ENCODE peak calls at places on chromosomes 12 and 14, in ten cellular contexts. W is PC-3; M is MCF 10A; L is AG04450; Q is neural crest cell; H is CD4-positive, alpha-beta T cell; S is lung; F is left ventricle myocardium inferior; B is H1; A is endothelial cell. O is an unnamed sample.

GRCh38 chr12:79549531-79550271 is 141.1 kb downstream of the PAWR start:
- DNase-seq in W (no peak), A (no peak), Q (no peak), M (no peak), F (no peak), B (no peak), H (no peak), S (no peak), L (no peak), O (no peak)

GRCh38 chr14:106578479-106578878 is 1052.1 kb downstream of the TMEM121 start:
- DNase-seq in H (no peak), B (no peak), W (no peak), Q (no peak), M (no peak), A (no peak), S (no peak), L (no peak), F (no peak), O (no peak)

GRCh38 chr12:21962821-21963220 is 21.6 kb upstream of the ABCC9 start:
- DNase-seq in L (no peak), S (no peak), A (no peak), W (no peak), F (no peak), Q (no peak), M (no peak), B (no peak), H (no peak), O (no peak)

GRCh38 chr12:93682846-93683261 is 5.7 kb downstream of the CRADD start:
- DNase-seq in L (no peak), B (no peak), S (no peak), Q (no peak), W (no peak), M (no peak), A (no peak), F (peak), H (no peak), O (no peak)

GRCh38 chr12:79344855-79345840 is 345.6 kb downstream of the PAWR start:
- DNase-seq in H (no peak), M (peak), S (no peak), A (peak), F (no peak), Q (peak), L (no peak), W (peak), B (peak), O (no peak)

GRCh38 chr12:32756476-32757158 is 920 bp upstream of the YARS2 start:
- DNase-seq in M (no peak), S (no peak), B (no peak), L (no peak), H (no peak), A (peak), W (peak), F (no peak), Q (peak), O (no peak)

GRCh38 chr14:61051046-61051445 is 70.0 kb downstream of the SLC38A6 start:
- DNase-seq in A (no peak), L (no peak), S (no peak), B (no peak), H (no peak), F (peak), M (no peak), Q (no peak), W (no peak), O (no peak)

GRCh38 chr14:36582011-36582873 is at the start of gene NKX2-8:
- DNase-seq in S (no peak), W (no peak), Q (no peak), H (no peak), B (no peak), A (peak), M (peak), F (no peak), L (no peak), O (no peak)

GRCh38 chr12:130667421-130667960 is 48.6 kb downstream of the RIMBP2 start:
- DNase-seq in M (no peak), L (no peak), W (no peak), F (no peak), B (no peak), H (no peak), S (no peak), Q (no peak), A (no peak), O (no peak)

GRCh38 chr12:62700091-62700490 is 233.5 kb downstream of the MON2 start:
- DNase-seq in F (no peak), W (no peak), L (no peak), B (no peak), Q (no peak), M (no peak), H (no peak), S (no peak), A (no peak), O (no peak)

GRCh38 chr14:77761205-77761931 is 412 bp upstream of the SNW1 start:
- DNase-seq in W (peak), S (peak), B (no peak), Q (peak), F (peak), M (peak), H (no peak), L (no peak), A (peak), O (no peak)

GRCh38 chr12:1666215-1666614 is 24.7 kb upstream of the ADIPOR2 start:
- DNase-seq in S (no peak), B (no peak), A (no peak), Q (no peak), F (no peak), M (no peak), L (no peak), W (no peak), H (no peak), O (no peak)
- TF ChIP-seq CTCF in S (no peak), B (no peak), A (no peak), Q (peak), F (no peak), M (no peak), L (no peak), W (no peak), H (no peak), O (no peak)

GRCh38 chr12:122894173-122895121 is 1.5 kb downstream of the VPS37B start:
- DNase-seq in W (peak), A (no peak), F (no peak), B (no peak), H (no peak), Q (no peak), M (peak), L (no peak), S (peak), O (peak)
- TF ChIP-seq CTCF in W (no peak), A (no peak), F (no peak), B (no peak), H (no peak), Q (no peak), M (no peak), L (no peak), S (no peak), O (no peak)

DNA sequence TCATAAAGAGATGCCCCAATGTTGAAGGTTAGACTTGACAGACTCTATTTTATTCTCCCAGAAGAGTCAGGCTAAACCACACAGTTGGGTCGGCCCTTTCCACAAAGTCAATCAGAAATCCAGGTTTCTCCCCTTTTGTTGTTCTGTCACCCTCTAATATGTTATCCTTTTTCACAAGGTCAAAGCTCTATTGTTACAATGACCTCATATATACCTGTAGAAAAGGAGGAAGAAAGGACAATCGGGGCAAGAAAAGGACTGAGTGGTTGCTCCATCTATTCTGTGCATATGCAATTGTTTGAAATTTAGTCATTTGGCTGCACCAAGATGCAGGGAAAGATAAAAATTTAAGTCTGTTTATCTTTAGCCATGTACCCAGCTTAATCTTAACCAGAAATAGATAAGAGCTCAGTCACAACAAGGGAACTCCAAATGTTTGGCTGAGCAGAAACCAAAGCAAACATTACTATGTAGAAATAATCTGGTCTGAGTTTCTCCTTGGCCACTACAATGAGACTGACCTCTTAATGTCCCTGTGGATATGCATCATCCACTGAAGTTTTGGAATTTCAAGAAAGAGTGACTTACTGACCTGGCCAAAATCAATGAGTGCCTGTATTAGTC is 503.7 kb downstream of the GALC start:
- DNase-seq in S (no peak), W (peak), A (no peak), M (no peak), L (no peak), Q (no peak), F (no peak), B (no peak), H (no peak), O (no peak)
- TF ChIP-seq CTCF in S (no peak), W (no peak), A (no peak), M (no peak), L (no peak), Q (no peak), F (no peak), B (no peak), H (no peak), O (no peak)

GRCh38 chr12:116267948-116268347 is 9.5 kb downstream of the MED13L start:
- DNase-seq in L (no peak), A (no peak), W (no peak), H (no peak), S (no peak), F (no peak), Q (no peak), B (no peak), M (no peak), O (no peak)

GRCh38 chr12:116266631-116267349 is 10.7 kb downstream of the MED13L start:
- DNase-seq in L (no peak), B (no peak), Q (no peak), F (no peak), S (no peak), A (no peak), W (no peak), H (no peak), M (no peak), O (no peak)

GRCh38 chr12:116264525-116265070 is 12.9 kb downstream of the MED13L start:
- DNase-seq in F (no peak), M (no peak), Q (no peak), W (no peak), H (no peak), B (no peak), L (no peak), S (no peak), A (no peak), O (no peak)

GRCh38 chr12:116265361-116266128 is 11.9 kb downstream of the MED13L start:
- DNase-seq in F (no peak), L (no peak), H (no peak), B (no peak), Q (no peak), M (no peak), A (no peak), W (no peak), S (no peak), O (no peak)

GRCh38 chr12:116266220-116266619 is 11.3 kb downstream of the MED13L start:
- DNase-seq in W (no peak), S (no peak), Q (no peak), F (no peak), H (no peak), A (no peak), L (no peak), M (peak), B (no peak), O (no peak)
- TF ChIP-seq CTCF in W (no peak), S (no peak), Q (no peak), F (no peak), H (no peak), A (no peak), L (peak), M (no peak), B (peak), O (no peak)

GRCh38 chr14:39988939-39989338 is 556.7 kb upstream of the FBXO33 start:
- DNase-seq in A (peak), F (no peak), L (no peak), M (peak), H (no peak), S (no peak), Q (no peak), B (no peak), W (peak), O (no peak)
- TF ChIP-seq CTCF in A (no peak), F (peak), L (no peak), M (peak), H (no peak), S (no peak), Q (peak), B (peak), W (peak), O (no peak)

GRCh38 chr12:28710882-28711281 is 438.2 kb upstream of the FAR2 start:
- DNase-seq in L (peak), H (no peak), F (no peak), S (no peak), Q (no peak), M (peak), W (peak), A (no peak), B (no peak), O (no peak)

GRCh38 chr12:28709996-28710685 is 438.9 kb upstream of the FAR2 start:
- DNase-seq in W (peak), F (no peak), H (no peak), Q (no peak), S (no peak), L (no peak), M (no peak), A (no peak), B (no peak), O (no peak)

GRCh38 chr12:28711411-28711810 is 437.7 kb upstream of the FAR2 start:
- DNase-seq in Q (no peak), M (no peak), S (no peak), B (no peak), F (no peak), A (no peak), L (no peak), H (no peak), W (no peak), O (no peak)

GRCh38 chr12:28704477-28705169 is 444.5 kb upstream of the FAR2 start:
- DNase-seq in S (no peak), M (no peak), B (no peak), L (no peak), Q (no peak), F (no peak), A (no peak), H (no peak), W (peak), O (no peak)

DNA sequence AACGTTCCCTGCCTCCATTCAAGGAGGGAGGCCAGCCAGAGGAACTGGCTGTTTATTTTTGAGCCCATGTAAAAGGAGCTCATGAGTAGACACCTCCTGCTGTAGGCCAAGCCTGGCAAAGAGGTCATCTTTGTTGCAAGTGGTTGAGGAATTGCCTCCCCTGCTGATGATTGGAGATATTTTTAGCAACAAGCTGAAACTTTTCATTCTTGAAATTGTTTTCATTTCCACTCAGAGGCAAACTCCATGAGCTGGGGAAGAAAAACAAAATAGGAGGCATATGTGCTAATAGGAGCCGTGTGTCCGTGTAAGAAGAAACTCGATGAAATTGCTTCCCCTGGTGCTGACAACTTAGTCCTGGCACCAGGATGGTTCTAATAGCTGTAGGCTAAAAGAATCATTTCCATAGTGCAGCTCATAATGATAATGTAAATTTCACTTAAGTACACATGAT is 440.1 kb upstream of the FAR2 start:
- DNase-seq in B (no peak), A (no peak), H (no peak), W (no peak), F (no peak), L (peak), S (no peak), Q (no peak), M (no peak), O (no peak)
- TF ChIP-seq CTCF in B (no peak), A (no peak), H (no peak), W (no peak), F (no peak), L (no peak), S (no peak), Q (no peak), M (no peak), O (no peak)

GRCh38 chr12:121712462-121713256 is at the start of gene TMEM120B:
- DNase-seq in F (peak), H (peak), Q (peak), S (peak), W (peak), L (no peak), M (peak), B (no peak), A (peak), O (peak)
- TF ChIP-seq CTCF in F (no peak), H (peak), Q (peak), S (no peak), W (peak), L (no peak), M (no peak), B (peak), A (no peak), O (no peak)

GRCh38 chr14:24310666-24311604 is at the start of gene LTB4R:
- DNase-seq in B (no peak), S (peak), H (peak), A (peak), L (no peak), F (peak), Q (no peak), W (no peak), M (peak), O (peak)
- TF ChIP-seq CTCF in B (no peak), S (no peak), H (peak), A (peak), L (peak), F (peak), Q (no peak), W (no peak), M (peak), O (peak)

DNA sequence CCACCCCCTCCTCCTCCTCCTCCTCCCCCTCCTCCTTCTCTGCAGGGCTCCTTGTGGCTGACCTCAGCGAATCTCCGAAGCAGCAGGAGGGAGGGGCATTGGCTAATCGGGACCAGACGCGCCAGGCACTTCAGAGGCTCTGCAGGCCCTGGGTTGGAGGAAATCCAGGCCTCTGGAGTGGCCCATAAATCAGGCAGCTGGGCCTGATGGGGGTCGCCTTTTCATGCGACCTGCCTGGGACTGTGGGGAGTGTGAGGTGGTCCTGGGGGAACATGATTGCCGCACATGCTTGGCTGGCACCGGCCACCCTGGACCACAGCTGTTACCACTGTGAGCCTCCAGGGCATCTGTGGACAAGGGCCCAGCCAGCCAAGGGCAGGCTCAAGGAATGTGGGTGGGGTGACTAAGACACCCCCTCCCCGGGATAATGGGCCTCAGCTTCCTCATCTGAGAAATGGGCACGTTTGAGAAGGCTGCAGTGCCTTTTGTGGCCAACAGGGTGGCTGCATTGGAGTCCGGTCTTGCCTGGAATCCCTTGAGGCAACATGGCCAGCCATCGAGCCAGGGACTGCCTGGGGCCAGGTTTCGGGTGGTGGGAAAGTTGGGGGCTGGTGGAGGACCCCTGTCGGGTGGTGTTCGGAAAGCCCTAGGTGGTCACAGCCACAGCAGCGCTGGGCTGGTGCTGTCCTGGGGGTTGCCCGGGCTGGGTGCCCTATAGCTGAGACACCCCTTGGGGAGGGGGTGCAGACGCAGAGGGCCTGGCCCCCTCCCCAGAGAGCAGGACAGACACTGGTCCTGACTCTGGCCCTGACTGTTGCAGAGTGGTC is 12.0 kb downstream of the KIF26A start:
- DNase-seq in H (no peak), F (no peak), Q (no peak), W (no peak), L (no peak), S (no peak), A (no peak), B (peak), M (no peak), O (no peak)
- TF ChIP-seq CTCF in H (peak), F (no peak), Q (peak), W (peak), L (peak), S (no peak), A (peak), B (peak), M (no peak), O (no peak)